ENCODE peak calls at places on chromosome 12, in six cellular contexts. C, Q, N, O, I and Y are unnamed samples. For H3K4me1, the result is how much of the 10 kb centered on the place peaks cover.

GRCh38 chr12:53334822-53335221 is 1.3 kb downstream of the SP7 start:
- DNase-seq in C (no peak), Q (no peak), N (no peak), O (no peak), I (no peak), Y (no peak)

GRCh38 chr12:121800694-121801600 is 2.9 kb upstream of the SETD1B start:
- DNase-seq in C (peak), Q (peak), N (no peak), O (no peak), I (peak), Y (peak)

GRCh38 chr12:116360579-116361403 is 83.3 kb upstream of the MED13L start:
- DNase-seq in C (no peak), Q (no peak), N (no peak), O (no peak), I (no peak), Y (no peak)

GRCh38 chr12:77204055-77204454 is 138.7 kb upstream of the E2F7 start:
- DNase-seq in C (no peak), Q (no peak), N (no peak), O (no peak), I (no peak), Y (no peak)

GRCh38 chr12:111784953-111785352 is 18.2 kb downstream of the ALDH2 start:
- DNase-seq in C (no peak), Q (no peak), N (no peak), O (no peak), I (no peak), Y (no peak)

GRCh38 chr12:81167694-81168093 is 89.8 kb downstream of the ACSS3 start:
- DNase-seq in C (no peak), Q (no peak), N (no peak), O (no peak), I (no peak), Y (no peak)

GRCh38 chr12:69555461-69555860 is 29.8 kb upstream of the CCT2 start:
- DNase-seq in C (no peak), Q (no peak), N (peak), O (no peak), I (no peak), Y (no peak)

GRCh38 chr12:76264617-76265016 is 83.6 kb downstream of the BBS10 start:
- DNase-seq in C (no peak), Q (no peak), N (no peak), O (no peak), I (no peak), Y (no peak)

GRCh38 chr12:80763874-80764273 is 47.2 kb downstream of the MYF5 start:
- DNase-seq in C (no peak), Q (no peak), N (no peak), O (peak), I (no peak), Y (no peak)

GRCh38 chr12:3325736-3326135 is 165.3 kb upstream of the PRMT8 start:
- DNase-seq in C (no peak), Q (no peak), N (no peak), O (no peak), I (no peak), Y (no peak)

GRCh38 chr12:21813125-21813524 is 38.6 kb upstream of the KCNJ8 start:
- DNase-seq in C (no peak), Q (no peak), N (no peak), O (no peak), I (no peak), Y (no peak)

GRCh38 chr12:79415754-79416435 is 274.9 kb downstream of the PAWR start:
- DNase-seq in C (peak), Q (no peak), N (no peak), O (peak), I (no peak), Y (peak)

GRCh38 chr12:49367381-49368239 is at the start of gene SPATS2:
- DNase-seq in C (peak), Q (peak), N (no peak), O (no peak), I (peak), Y (no peak)

GRCh38 chr12:122356192-122356635 is 66.3 kb downstream of the CLIP1 start:
- DNase-seq in C (peak), Q (no peak), N (peak), O (peak), I (peak), Y (peak)

GRCh38 chr12:9649532-9649940 is 20.0 kb upstream of the CLEC2D start:
- DNase-seq in C (no peak), Q (no peak), N (no peak), O (no peak), I (no peak), Y (no peak)
- H3K4me3 ChIP-seq in C (peak), Q (peak), N (no peak), O (peak), I (peak), Y (peak)

GRCh38 chr12:89708793-89709156 is at the start of gene ATP2B1:
- DNase-seq in C (peak), Q (peak), N (peak), O (peak), I (peak), Y (peak)

GRCh38 chr12:89707992-89708792 is 446 bp downstream of the ATP2B1 start:
- DNase-seq in C (peak), Q (peak), N (peak), O (no peak), I (peak), Y (peak)

GRCh38 chr12:89709994-89710872 is 1.6 kb upstream of the ATP2B1 start:
- DNase-seq in C (peak), Q (peak), N (peak), O (no peak), I (peak), Y (peak)

GRCh38 chr12:89710873-89711179 is 2.2 kb upstream of the ATP2B1 start:
- DNase-seq in C (no peak), Q (no peak), N (no peak), O (no peak), I (no peak), Y (no peak)

GRCh38 chr12:89709157-89709993 is 737 bp upstream of the ATP2B1 start:
- DNase-seq in C (peak), Q (peak), N (peak), O (peak), I (peak), Y (peak)
- TF ChIP-seq EP300 in C (peak), Q (peak), N (no peak), O (no peak), I (peak), Y (peak)

GRCh38 chr12:2291182-2291832 is 238.5 kb downstream of the CACNA1C start:
- DNase-seq in C (peak), Q (peak), N (peak), O (peak), I (no peak), Y (no peak)
- H3K4me1 ChIP-seq in C (under half), Q (half or more), N (under half), O (under half), I (under half), Y (under half)

GRCh38 chr12:62372825-62373224 is 93.8 kb upstream of the MON2 start:
- DNase-seq in C (no peak), Q (no peak), N (no peak), O (no peak), I (no peak), Y (no peak)

GRCh38 chr12:62375603-62376002 is 91.0 kb upstream of the MON2 start:
- DNase-seq in C (no peak), Q (no peak), N (no peak), O (no peak), I (no peak), Y (no peak)

GRCh38 chr12:62370189-62370588 is 96.4 kb upstream of the MON2 start:
- DNase-seq in C (no peak), Q (no peak), N (no peak), O (no peak), I (no peak), Y (no peak)

GRCh38 chr12:62371661-62372060 is 95.0 kb upstream of the MON2 start:
- DNase-seq in C (no peak), Q (no peak), N (no peak), O (no peak), I (no peak), Y (no peak)

GRCh38 chr12:62372134-62372533 is 94.5 kb upstream of the MON2 start:
- DNase-seq in C (no peak), Q (no peak), N (no peak), O (no peak), I (no peak), Y (no peak)
- H3K4me3 ChIP-seq in C (no peak), Q (no peak), N (no peak), O (no peak), I (no peak), Y (no peak)